ENCODE peak calls at places on chromosomes 3 and 15, in eight cellular contexts. One of them, this sample, is unnamed.
A peak's percentile ranks its signal among the peaks of the same experiment; 100 is the strongest.

GRCh38 chr3:155425351-155425750 is 131.9 kb upstream of the STRIT1 start:
- DNase-seq in Panc1: no peak
- DNase-seq in HCT116: no peak
- DNase-seq in SK-N-SH: no peak
- DNase-seq in K562: no peak
- DNase-seq in HL-60: no peak
- DNase-seq in HepG2: no peak
- DNase-seq in GM12878: no peak
- DNase-seq in this sample: no peak

GRCh38 chr3:50324351-50325144 is 2.0 kb upstream of the HYAL2 start:
- DNase-seq in Panc1: no peak
- DNase-seq in HCT116: peak; percentile 75
- DNase-seq in SK-N-SH: peak; percentile 85
- DNase-seq in K562: peak; percentile 40
- DNase-seq in HL-60: peak; percentile 68
- DNase-seq in HepG2: peak; percentile 88
- DNase-seq in GM12878: no peak
- DNase-seq in this sample: peak; percentile 95

GRCh38 chr15:57167821-57168395 is 208.4 kb upstream of the CGNL1 start:
- DNase-seq in Panc1: no peak
- DNase-seq in HCT116: no peak
- DNase-seq in SK-N-SH: no peak
- DNase-seq in K562: no peak
- DNase-seq in HL-60: no peak
- DNase-seq in HepG2: no peak
- DNase-seq in GM12878: no peak
- DNase-seq in this sample: no peak

GRCh38 chr3:124347418-124347817 is 355.5 kb upstream of the ROPN1 start:
- DNase-seq in Panc1: no peak
- DNase-seq in HCT116: peak; percentile 2
- DNase-seq in SK-N-SH: peak; percentile 34
- DNase-seq in K562: no peak
- DNase-seq in HL-60: no peak
- DNase-seq in HepG2: no peak
- DNase-seq in GM12878: no peak
- DNase-seq in this sample: no peak

GRCh38 chr15:70356919-70357318 is 259.2 kb upstream of the TLE3 start:
- DNase-seq in Panc1: no peak
- DNase-seq in HCT116: no peak
- DNase-seq in SK-N-SH: no peak
- DNase-seq in K562: no peak
- DNase-seq in HL-60: no peak
- DNase-seq in HepG2: no peak
- DNase-seq in GM12878: no peak
- DNase-seq in this sample: no peak

GRCh38 chr3:55963611-55964010 is 476.5 kb upstream of the WNT5A start:
- DNase-seq in Panc1: no peak
- DNase-seq in HCT116: no peak
- DNase-seq in SK-N-SH: no peak
- DNase-seq in K562: no peak
- DNase-seq in HL-60: no peak
- DNase-seq in HepG2: no peak
- DNase-seq in GM12878: no peak
- DNase-seq in this sample: no peak

GRCh38 chr3:162262145-162262544 is 765.5 kb downstream of the OTOL1 start:
- DNase-seq in Panc1: no peak
- DNase-seq in HCT116: no peak
- DNase-seq in SK-N-SH: no peak
- DNase-seq in K562: no peak
- DNase-seq in HL-60: no peak
- DNase-seq in HepG2: no peak
- DNase-seq in GM12878: no peak
- DNase-seq in this sample: no peak

GRCh38 chr3:86978111-86978528 is 12.8 kb downstream of the VGLL3 start:
- DNase-seq in Panc1: no peak
- DNase-seq in HCT116: no peak
- DNase-seq in SK-N-SH: no peak
- DNase-seq in K562: no peak
- DNase-seq in HL-60: no peak
- DNase-seq in HepG2: no peak
- DNase-seq in GM12878: no peak
- DNase-seq in this sample: no peak

GRCh38 chr3:132569153-132569552 is 27.9 kb upstream of the ACKR4 start:
- DNase-seq in Panc1: no peak
- DNase-seq in HCT116: no peak
- DNase-seq in SK-N-SH: no peak
- DNase-seq in K562: no peak
- DNase-seq in HL-60: no peak
- DNase-seq in HepG2: no peak
- DNase-seq in GM12878: no peak
- DNase-seq in this sample: no peak

GRCh38 chr15:28947241-28947674 is 61.5 kb downstream of the APBA2 start:
- DNase-seq in Panc1: no peak
- DNase-seq in HCT116: no peak
- DNase-seq in SK-N-SH: no peak
- DNase-seq in K562: no peak
- DNase-seq in HL-60: no peak
- DNase-seq in HepG2: no peak
- DNase-seq in GM12878: no peak
- DNase-seq in this sample: no peak

GRCh38 chr15:72227192-72227586 is 3.8 kb downstream of the PKM start:
- DNase-seq in Panc1: no peak
- DNase-seq in HCT116: peak; percentile 59
- DNase-seq in SK-N-SH: no peak
- DNase-seq in K562: no peak
- DNase-seq in HL-60: peak; percentile 32
- DNase-seq in HepG2: peak; percentile 7
- DNase-seq in GM12878: peak; percentile 46
- DNase-seq in this sample: no peak

GRCh38 chr15:101543926-101544490 is 54.5 kb upstream of the PCSK6 start:
- DNase-seq in Panc1: no peak
- DNase-seq in HCT116: no peak
- DNase-seq in SK-N-SH: no peak
- DNase-seq in K562: no peak
- DNase-seq in HL-60: no peak
- DNase-seq in HepG2: no peak
- DNase-seq in GM12878: no peak
- DNase-seq in this sample: no peak

GRCh38 chr15:31554261-31554660 is 227.6 kb downstream of the KLF13 start:
- DNase-seq in Panc1: no peak
- DNase-seq in HCT116: no peak
- DNase-seq in SK-N-SH: no peak
- DNase-seq in K562: no peak
- DNase-seq in HL-60: no peak
- DNase-seq in HepG2: no peak
- DNase-seq in GM12878: no peak
- DNase-seq in this sample: no peak

GRCh38 chr15:98946301-98947255 is 61.0 kb downstream of the PGPEP1L start:
- DNase-seq in Panc1: no peak
- DNase-seq in HCT116: no peak
- DNase-seq in SK-N-SH: no peak
- DNase-seq in K562: no peak
- DNase-seq in HL-60: peak; percentile 37
- DNase-seq in HepG2: no peak
- DNase-seq in GM12878: no peak
- DNase-seq in this sample: no peak

GRCh38 chr3:97862582-97862981 is 40.8 kb downstream of the CRYBG3 start:
- DNase-seq in Panc1: no peak
- DNase-seq in HCT116: no peak
- DNase-seq in SK-N-SH: no peak
- DNase-seq in K562: no peak
- DNase-seq in HL-60: no peak
- DNase-seq in HepG2: no peak
- DNase-seq in GM12878: no peak
- DNase-seq in this sample: no peak

GRCh38 chr3:97863025-97863424 is 41.2 kb downstream of the CRYBG3 start:
- DNase-seq in Panc1: no peak
- DNase-seq in HCT116: no peak
- DNase-seq in SK-N-SH: no peak
- DNase-seq in K562: no peak
- DNase-seq in HL-60: no peak
- DNase-seq in HepG2: no peak
- DNase-seq in GM12878: no peak
- DNase-seq in this sample: no peak

GRCh38 chr3:97860364-97860763 is 38.6 kb downstream of the CRYBG3 start:
- DNase-seq in Panc1: no peak
- DNase-seq in HCT116: no peak
- DNase-seq in SK-N-SH: no peak
- DNase-seq in K562: no peak
- DNase-seq in HL-60: no peak
- DNase-seq in HepG2: no peak
- DNase-seq in GM12878: no peak
- DNase-seq in this sample: peak; percentile 17

GRCh38 chr3:97857401-97857800 is 35.6 kb downstream of the CRYBG3 start:
- DNase-seq in Panc1: no peak
- DNase-seq in HCT116: no peak
- DNase-seq in SK-N-SH: no peak
- DNase-seq in K562: no peak
- DNase-seq in HL-60: no peak
- DNase-seq in HepG2: no peak
- DNase-seq in GM12878: no peak
- DNase-seq in this sample: no peak
- TF ChIP-seq POLR2AphosphoS5 in Panc1: no peak
- TF ChIP-seq POLR2AphosphoS5 in HCT116: no peak
- TF ChIP-seq POLR2AphosphoS5 in SK-N-SH: no peak
- TF ChIP-seq POLR2AphosphoS5 in K562: no peak
- TF ChIP-seq POLR2AphosphoS5 in HL-60: no peak
- TF ChIP-seq POLR2AphosphoS5 in HepG2: no peak
- TF ChIP-seq POLR2AphosphoS5 in GM12878: no peak
- TF ChIP-seq POLR2AphosphoS5 in this sample: no peak

DNA sequence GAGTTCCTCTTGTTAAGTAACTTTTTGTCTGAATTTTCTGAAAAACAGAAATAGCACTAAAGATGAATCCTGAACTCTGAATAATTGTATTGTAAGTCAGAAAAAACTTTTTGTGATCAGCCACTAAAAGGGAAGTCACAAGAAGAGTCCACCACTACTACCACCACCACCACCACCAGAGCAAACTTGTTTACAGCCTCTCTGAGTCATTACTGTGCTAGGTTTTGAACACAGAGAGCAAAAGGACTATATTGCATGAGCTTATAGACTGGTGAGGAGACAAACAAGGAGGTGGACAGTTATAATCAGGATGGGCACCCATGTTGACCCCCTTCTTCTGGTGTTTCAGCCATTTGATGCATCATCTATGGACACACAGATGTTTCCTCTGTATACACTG is 141.7 kb downstream of the IL5RA start:
- DNase-seq in Panc1: no peak
- DNase-seq in HCT116: no peak
- DNase-seq in SK-N-SH: no peak
- DNase-seq in K562: no peak
- DNase-seq in HL-60: no peak
- DNase-seq in HepG2: no peak
- DNase-seq in GM12878: no peak
- DNase-seq in this sample: no peak
- TF ChIP-seq REST in Panc1: no peak
- TF ChIP-seq REST in HCT116: no peak
- TF ChIP-seq REST in SK-N-SH: no peak
- TF ChIP-seq REST in K562: no peak
- TF ChIP-seq REST in HL-60: no peak
- TF ChIP-seq REST in HepG2: no peak
- TF ChIP-seq REST in GM12878: no peak
- TF ChIP-seq REST in this sample: no peak

GRCh38 chr15:80162059-80162554 is 9.3 kb downstream of the FAH start:
- DNase-seq in Panc1: no peak
- DNase-seq in HCT116: no peak
- DNase-seq in SK-N-SH: no peak
- DNase-seq in K562: no peak
- DNase-seq in HL-60: no peak
- DNase-seq in HepG2: peak; percentile 54
- DNase-seq in GM12878: no peak
- DNase-seq in this sample: no peak
- TF ChIP-seq POLR2AphosphoS5 in Panc1: no peak
- TF ChIP-seq POLR2AphosphoS5 in HCT116: no peak
- TF ChIP-seq POLR2AphosphoS5 in SK-N-SH: no peak
- TF ChIP-seq POLR2AphosphoS5 in K562: no peak
- TF ChIP-seq POLR2AphosphoS5 in HL-60: no peak
- TF ChIP-seq POLR2AphosphoS5 in HepG2: no peak
- TF ChIP-seq POLR2AphosphoS5 in GM12878: no peak
- TF ChIP-seq POLR2AphosphoS5 in this sample: no peak

GRCh38 chr15:62112051-62112450 is 45.3 kb downstream of the C2CD4A start:
- DNase-seq in Panc1: no peak
- DNase-seq in HCT116: no peak
- DNase-seq in SK-N-SH: no peak
- DNase-seq in K562: no peak
- DNase-seq in HL-60: no peak
- DNase-seq in HepG2: no peak
- DNase-seq in GM12878: no peak
- DNase-seq in this sample: no peak

GRCh38 chr15:62110000-62110851 is 43.4 kb downstream of the C2CD4A start:
- DNase-seq in Panc1: peak; percentile 85
- DNase-seq in HCT116: no peak
- DNase-seq in SK-N-SH: peak; percentile 77
- DNase-seq in K562: no peak
- DNase-seq in HL-60: no peak
- DNase-seq in HepG2: no peak
- DNase-seq in GM12878: no peak
- DNase-seq in this sample: no peak

GRCh38 chr15:62115847-62116246 is 49.1 kb downstream of the C2CD4A start:
- DNase-seq in Panc1: no peak
- DNase-seq in HCT116: no peak
- DNase-seq in SK-N-SH: no peak
- DNase-seq in K562: no peak
- DNase-seq in HL-60: no peak
- DNase-seq in HepG2: peak; percentile 32
- DNase-seq in GM12878: no peak
- DNase-seq in this sample: no peak

GRCh38 chr15:62109457-62109856 is 42.7 kb downstream of the C2CD4A start:
- DNase-seq in Panc1: no peak
- DNase-seq in HCT116: no peak
- DNase-seq in SK-N-SH: peak; percentile 51
- DNase-seq in K562: no peak
- DNase-seq in HL-60: no peak
- DNase-seq in HepG2: no peak
- DNase-seq in GM12878: no peak
- DNase-seq in this sample: no peak

DNA sequence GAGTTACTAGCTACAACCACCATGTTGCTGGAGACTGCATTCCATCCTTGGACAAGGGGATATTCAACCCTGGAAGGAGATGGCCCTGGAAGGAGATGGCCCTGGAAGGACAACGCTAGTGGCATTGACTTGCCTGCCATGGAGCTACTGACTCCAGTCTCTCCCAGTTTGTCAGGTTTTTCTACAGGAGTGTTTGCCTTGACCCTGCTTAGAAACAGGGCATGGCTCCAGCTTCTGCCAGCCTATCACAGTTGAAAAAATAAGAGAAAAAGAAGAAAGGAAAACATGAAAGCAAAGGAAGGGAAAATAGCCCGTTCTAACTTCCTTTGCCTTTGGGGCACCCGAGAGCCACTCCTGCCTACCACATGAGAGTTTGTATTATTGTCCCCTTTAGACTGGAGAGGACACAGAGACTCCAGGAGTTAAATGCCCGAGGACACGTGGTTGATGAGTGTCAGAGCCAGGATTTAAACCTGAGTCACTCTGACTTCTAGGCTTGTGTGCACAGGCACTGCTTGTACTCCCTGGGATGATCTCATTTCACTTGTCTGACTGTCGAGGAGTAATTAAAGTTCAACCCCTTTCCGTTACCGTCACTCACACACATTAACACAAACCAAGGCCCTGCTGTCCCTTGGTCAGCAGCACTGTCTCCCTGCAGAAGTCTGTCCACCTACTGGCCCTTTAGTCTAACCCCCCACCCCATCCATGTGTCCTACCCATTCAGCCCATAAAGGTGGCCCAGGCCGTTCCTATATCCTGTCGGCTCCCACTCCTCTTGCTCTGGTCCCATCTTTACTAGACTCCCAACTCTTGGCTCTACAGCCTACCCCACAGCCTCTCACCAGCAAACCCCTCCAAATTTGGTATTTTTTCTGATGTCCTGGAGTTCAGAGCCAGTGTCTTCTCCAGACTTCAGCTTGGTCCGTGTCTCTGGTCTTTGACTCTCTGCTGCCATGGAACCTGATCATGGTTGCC is 46.1 kb downstream of the C2CD4A start:
- DNase-seq in Panc1: no peak
- DNase-seq in HCT116: no peak
- DNase-seq in SK-N-SH: no peak
- DNase-seq in K562: no peak
- DNase-seq in HL-60: no peak
- DNase-seq in HepG2: peak; percentile 66
- DNase-seq in GM12878: no peak
- DNase-seq in this sample: no peak
- TF ChIP-seq REST in Panc1: no peak
- TF ChIP-seq REST in HCT116: no peak
- TF ChIP-seq REST in SK-N-SH: no peak
- TF ChIP-seq REST in K562: no peak
- TF ChIP-seq REST in HL-60: no peak
- TF ChIP-seq REST in HepG2: no peak
- TF ChIP-seq REST in GM12878: no peak
- TF ChIP-seq REST in this sample: no peak

This sample was measured in GM23338.